ENCODE peak calls at places on chromosome 12, in eight cellular contexts. One of them, this sample, is unnamed.

GRCh38 chr12:124487065-124487833 is 80.2 kb downstream of the NCOR2 start:
- DNase-seq in Calu3: no peak
- DNase-seq in NCI-H2081: no peak
- DNase-seq in MV-4-11: no peak
- DNase-seq in GM20000: no peak
- DNase-seq in HS-27A: no peak
- DNase-seq in activated CD4-positive, alpha-beta memory T cell treated with anti-CD3 and anti-CD28 coated beads, Interleukin-2, amount 10 ng/mL, durations not matched to agents 7 days and 5 days: no peak
- DNase-seq in SW 1271: no peak
- DNase-seq in this sample: no peak

GRCh38 chr12:55818140-55818728 is 393 bp downstream of the ORMDL2 start:
- DNase-seq in HS-27A: no peak
- DNase-seq in activated CD4-positive, alpha-beta memory T cell treated with anti-CD3 and anti-CD28 coated beads, Interleukin-2, amount 10 ng/mL, durations not matched to agents 7 days and 5 days: no peak
- DNase-seq in MV-4-11: no peak
- DNase-seq in GM20000: peak
- DNase-seq in Calu3: no peak
- DNase-seq in NCI-H2081: no peak
- DNase-seq in SW 1271: no peak
- DNase-seq in this sample: peak

GRCh38 chr12:56271031-56271430 is 4.3 kb downstream of the COQ10A start:
- DNase-seq in GM20000: no peak
- DNase-seq in HS-27A: no peak
- DNase-seq in NCI-H2081: no peak
- DNase-seq in Calu3: no peak
- DNase-seq in SW 1271: no peak
- DNase-seq in MV-4-11: peak
- DNase-seq in activated CD4-positive, alpha-beta memory T cell treated with anti-CD3 and anti-CD28 coated beads, Interleukin-2, amount 10 ng/mL, durations not matched to agents 7 days and 5 days: no peak
- DNase-seq in this sample: no peak

GRCh38 chr12:111404362-111405148 is 1.2 kb upstream of the SH2B3 start:
- DNase-seq in MV-4-11: no peak
- DNase-seq in NCI-H2081: no peak
- DNase-seq in activated CD4-positive, alpha-beta memory T cell treated with anti-CD3 and anti-CD28 coated beads, Interleukin-2, amount 10 ng/mL, durations not matched to agents 7 days and 5 days: peak
- DNase-seq in GM20000: peak
- DNase-seq in Calu3: no peak
- DNase-seq in SW 1271: no peak
- DNase-seq in HS-27A: no peak
- DNase-seq in this sample: no peak

GRCh38 chr12:12032771-12033588 is 37.8 kb upstream of the BCL2L14 start:
- DNase-seq in MV-4-11: peak
- DNase-seq in SW 1271: peak
- DNase-seq in GM20000: peak
- DNase-seq in Calu3: peak
- DNase-seq in HS-27A: peak
- DNase-seq in activated CD4-positive, alpha-beta memory T cell treated with anti-CD3 and anti-CD28 coated beads, Interleukin-2, amount 10 ng/mL, durations not matched to agents 7 days and 5 days: peak
- DNase-seq in NCI-H2081: peak
- DNase-seq in this sample: peak

GRCh38 chr12:79360269-79360668 is 330.5 kb downstream of the PAWR start:
- DNase-seq in SW 1271: no peak
- DNase-seq in activated CD4-positive, alpha-beta memory T cell treated with anti-CD3 and anti-CD28 coated beads, Interleukin-2, amount 10 ng/mL, durations not matched to agents 7 days and 5 days: no peak
- DNase-seq in MV-4-11: no peak
- DNase-seq in GM20000: no peak
- DNase-seq in Calu3: no peak
- DNase-seq in NCI-H2081: no peak
- DNase-seq in HS-27A: no peak
- DNase-seq in this sample: no peak

GRCh38 chr12:105935106-105935505 is 203.6 kb downstream of the NUAK1 start:
- DNase-seq in Calu3: no peak
- DNase-seq in HS-27A: no peak
- DNase-seq in activated CD4-positive, alpha-beta memory T cell treated with anti-CD3 and anti-CD28 coated beads, Interleukin-2, amount 10 ng/mL, durations not matched to agents 7 days and 5 days: no peak
- DNase-seq in GM20000: no peak
- DNase-seq in SW 1271: no peak
- DNase-seq in NCI-H2081: no peak
- DNase-seq in MV-4-11: no peak
- DNase-seq in this sample: peak

GRCh38 chr12:12527820-12528296 is 34.8 kb downstream of the DUSP16 start:
- DNase-seq in NCI-H2081: no peak
- DNase-seq in GM20000: no peak
- DNase-seq in MV-4-11: no peak
- DNase-seq in Calu3: no peak
- DNase-seq in HS-27A: no peak
- DNase-seq in SW 1271: no peak
- DNase-seq in activated CD4-positive, alpha-beta memory T cell treated with anti-CD3 and anti-CD28 coated beads, Interleukin-2, amount 10 ng/mL, durations not matched to agents 7 days and 5 days: peak
- DNase-seq in this sample: no peak

GRCh38 chr12:107200394-107200793 is 107.0 kb upstream of the CRY1 start:
- DNase-seq in activated CD4-positive, alpha-beta memory T cell treated with anti-CD3 and anti-CD28 coated beads, Interleukin-2, amount 10 ng/mL, durations not matched to agents 7 days and 5 days: no peak
- DNase-seq in GM20000: no peak
- DNase-seq in HS-27A: peak
- DNase-seq in SW 1271: peak
- DNase-seq in NCI-H2081: peak
- DNase-seq in Calu3: no peak
- DNase-seq in MV-4-11: no peak
- DNase-seq in this sample: peak

GRCh38 chr12:122306407-122306806 is 40.1 kb upstream of the VPS33A start:
- DNase-seq in NCI-H2081: no peak
- DNase-seq in activated CD4-positive, alpha-beta memory T cell treated with anti-CD3 and anti-CD28 coated beads, Interleukin-2, amount 10 ng/mL, durations not matched to agents 7 days and 5 days: no peak
- DNase-seq in GM20000: no peak
- DNase-seq in MV-4-11: no peak
- DNase-seq in Calu3: no peak
- DNase-seq in HS-27A: no peak
- DNase-seq in SW 1271: no peak
- DNase-seq in this sample: no peak

GRCh38 chr12:54222609-54223008 is 33.8 kb upstream of the SMUG1 start:
- DNase-seq in Calu3: no peak
- DNase-seq in HS-27A: peak
- DNase-seq in NCI-H2081: no peak
- DNase-seq in activated CD4-positive, alpha-beta memory T cell treated with anti-CD3 and anti-CD28 coated beads, Interleukin-2, amount 10 ng/mL, durations not matched to agents 7 days and 5 days: no peak
- DNase-seq in GM20000: no peak
- DNase-seq in MV-4-11: peak
- DNase-seq in SW 1271: peak
- DNase-seq in this sample: no peak

GRCh38 chr12:9149372-9149771 is 33.7 kb upstream of the A2M start:
- DNase-seq in Calu3: no peak
- DNase-seq in SW 1271: no peak
- DNase-seq in HS-27A: no peak
- DNase-seq in activated CD4-positive, alpha-beta memory T cell treated with anti-CD3 and anti-CD28 coated beads, Interleukin-2, amount 10 ng/mL, durations not matched to agents 7 days and 5 days: no peak
- DNase-seq in MV-4-11: no peak
- DNase-seq in GM20000: no peak
- DNase-seq in NCI-H2081: no peak
- DNase-seq in this sample: no peak

GRCh38 chr12:96397756-96398421 is 2.4 kb downstream of the CDK17 start:
- DNase-seq in activated CD4-positive, alpha-beta memory T cell treated with anti-CD3 and anti-CD28 coated beads, Interleukin-2, amount 10 ng/mL, durations not matched to agents 7 days and 5 days: no peak
- DNase-seq in HS-27A: no peak
- DNase-seq in Calu3: no peak
- DNase-seq in SW 1271: no peak
- DNase-seq in MV-4-11: no peak
- DNase-seq in GM20000: no peak
- DNase-seq in NCI-H2081: no peak
- DNase-seq in this sample: no peak

GRCh38 chr12:98701166-98701565 is 56.1 kb downstream of the APAF1 start:
- DNase-seq in HS-27A: no peak
- DNase-seq in activated CD4-positive, alpha-beta memory T cell treated with anti-CD3 and anti-CD28 coated beads, Interleukin-2, amount 10 ng/mL, durations not matched to agents 7 days and 5 days: no peak
- DNase-seq in GM20000: no peak
- DNase-seq in NCI-H2081: no peak
- DNase-seq in SW 1271: no peak
- DNase-seq in MV-4-11: no peak
- DNase-seq in Calu3: no peak
- DNase-seq in this sample: no peak

GRCh38 chr12:27680638-27681037 is 15.6 kb upstream of the REP15 start:
- DNase-seq in Calu3: no peak
- DNase-seq in MV-4-11: no peak
- DNase-seq in NCI-H2081: no peak
- DNase-seq in HS-27A: no peak
- DNase-seq in GM20000: no peak
- DNase-seq in SW 1271: no peak
- DNase-seq in activated CD4-positive, alpha-beta memory T cell treated with anti-CD3 and anti-CD28 coated beads, Interleukin-2, amount 10 ng/mL, durations not matched to agents 7 days and 5 days: no peak
- DNase-seq in this sample: no peak

GRCh38 chr12:20492251-20492728 is 124.0 kb downstream of the PDE3A start:
- DNase-seq in GM20000: peak
- DNase-seq in HS-27A: no peak
- DNase-seq in Calu3: peak
- DNase-seq in activated CD4-positive, alpha-beta memory T cell treated with anti-CD3 and anti-CD28 coated beads, Interleukin-2, amount 10 ng/mL, durations not matched to agents 7 days and 5 days: no peak
- DNase-seq in NCI-H2081: no peak
- DNase-seq in MV-4-11: peak
- DNase-seq in SW 1271: peak
- DNase-seq in this sample: no peak

GRCh38 chr12:70920251-70920851 is at the start of gene PTPRR:
- DNase-seq in activated CD4-positive, alpha-beta memory T cell treated with anti-CD3 and anti-CD28 coated beads, Interleukin-2, amount 10 ng/mL, durations not matched to agents 7 days and 5 days: no peak
- DNase-seq in NCI-H2081: peak
- DNase-seq in SW 1271: no peak
- DNase-seq in Calu3: peak
- DNase-seq in MV-4-11: no peak
- DNase-seq in GM20000: no peak
- DNase-seq in HS-27A: no peak
- DNase-seq in this sample: no peak

GRCh38 chr12:101792046-101792931 is 38.5 kb downstream of the GNPTAB start:
- DNase-seq in MV-4-11: no peak
- DNase-seq in GM20000: no peak
- DNase-seq in NCI-H2081: no peak
- DNase-seq in SW 1271: no peak
- DNase-seq in activated CD4-positive, alpha-beta memory T cell treated with anti-CD3 and anti-CD28 coated beads, Interleukin-2, amount 10 ng/mL, durations not matched to agents 7 days and 5 days: no peak
- DNase-seq in HS-27A: no peak
- DNase-seq in Calu3: no peak
- DNase-seq in this sample: no peak

GRCh38 chr12:65585648-65586420 is 238.4 kb upstream of the HMGA2 start:
- DNase-seq in MV-4-11: no peak
- DNase-seq in Calu3: no peak
- DNase-seq in SW 1271: no peak
- DNase-seq in activated CD4-positive, alpha-beta memory T cell treated with anti-CD3 and anti-CD28 coated beads, Interleukin-2, amount 10 ng/mL, durations not matched to agents 7 days and 5 days: no peak
- DNase-seq in GM20000: no peak
- DNase-seq in HS-27A: no peak
- DNase-seq in NCI-H2081: no peak
- DNase-seq in this sample: no peak

GRCh38 chr12:80901661-80902060 is 36.1 kb downstream of the LIN7A start:
- DNase-seq in GM20000: no peak
- DNase-seq in activated CD4-positive, alpha-beta memory T cell treated with anti-CD3 and anti-CD28 coated beads, Interleukin-2, amount 10 ng/mL, durations not matched to agents 7 days and 5 days: no peak
- DNase-seq in NCI-H2081: no peak
- DNase-seq in Calu3: no peak
- DNase-seq in SW 1271: no peak
- DNase-seq in MV-4-11: no peak
- DNase-seq in HS-27A: no peak
- DNase-seq in this sample: no peak

GRCh38 chr12:40063424-40063823 is 42.5 kb downstream of the SLC2A13 start:
- DNase-seq in NCI-H2081: peak
- DNase-seq in activated CD4-positive, alpha-beta memory T cell treated with anti-CD3 and anti-CD28 coated beads, Interleukin-2, amount 10 ng/mL, durations not matched to agents 7 days and 5 days: no peak
- DNase-seq in SW 1271: no peak
- DNase-seq in HS-27A: no peak
- DNase-seq in MV-4-11: no peak
- DNase-seq in GM20000: no peak
- DNase-seq in Calu3: no peak
- DNase-seq in this sample: no peak

GRCh38 chr12:55833056-55833455 is 3.7 kb upstream of the DNAJC14 start:
- DNase-seq in Calu3: no peak
- DNase-seq in SW 1271: no peak
- DNase-seq in NCI-H2081: no peak
- DNase-seq in activated CD4-positive, alpha-beta memory T cell treated with anti-CD3 and anti-CD28 coated beads, Interleukin-2, amount 10 ng/mL, durations not matched to agents 7 days and 5 days: no peak
- DNase-seq in MV-4-11: no peak
- DNase-seq in GM20000: no peak
- DNase-seq in HS-27A: no peak
- DNase-seq in this sample: no peak

GRCh38 chr12:65895031-65895430 is 70.7 kb downstream of the HMGA2 start:
- DNase-seq in MV-4-11: no peak
- DNase-seq in GM20000: no peak
- DNase-seq in SW 1271: no peak
- DNase-seq in NCI-H2081: no peak
- DNase-seq in Calu3: no peak
- DNase-seq in activated CD4-positive, alpha-beta memory T cell treated with anti-CD3 and anti-CD28 coated beads, Interleukin-2, amount 10 ng/mL, durations not matched to agents 7 days and 5 days: no peak
- DNase-seq in HS-27A: no peak
- DNase-seq in this sample: no peak

GRCh38 chr12:24488091-24488596 is 460.8 kb downstream of the BCAT1 start:
- DNase-seq in activated CD4-positive, alpha-beta memory T cell treated with anti-CD3 and anti-CD28 coated beads, Interleukin-2, amount 10 ng/mL, durations not matched to agents 7 days and 5 days: no peak
- DNase-seq in HS-27A: peak
- DNase-seq in MV-4-11: no peak
- DNase-seq in SW 1271: no peak
- DNase-seq in Calu3: no peak
- DNase-seq in NCI-H2081: no peak
- DNase-seq in GM20000: no peak
- DNase-seq in this sample: no peak

GRCh38 chr12:77167801-77168200 is 102.4 kb upstream of the E2F7 start:
- DNase-seq in MV-4-11: no peak
- DNase-seq in SW 1271: no peak
- DNase-seq in GM20000: no peak
- DNase-seq in NCI-H2081: no peak
- DNase-seq in Calu3: no peak
- DNase-seq in HS-27A: peak
- DNase-seq in activated CD4-positive, alpha-beta memory T cell treated with anti-CD3 and anti-CD28 coated beads, Interleukin-2, amount 10 ng/mL, durations not matched to agents 7 days and 5 days: no peak
- DNase-seq in this sample: no peak

This sample was measured in PC-9.